ENCODE peak calls at places on chromosomes 2 and 18, in four cellular contexts. G, L, X and D are unnamed samples.
A peak's percentile ranks its signal among the peaks of the same experiment; 100 is the strongest.

GRCh38 chr2:236634203-236634602 is 64.6 kb downstream of the ACKR3 start:
- DNase-seq in L (no peak), G (no peak), X (no peak), D (no peak)

GRCh38 chr2:20190862-20191713 is 33.8 kb downstream of the SDC1 start:
- DNase-seq in G (peak; percentile 63), X (no peak), L (no peak), D (no peak)

GRCh38 chr2:63984606-63985359 is 34.4 kb downstream of the VPS54 start:
- DNase-seq in X (no peak), G (no peak), L (no peak), D (no peak)

GRCh38 chr2:112148477-112148876 is 10.3 kb downstream of the FBLN7 start:
- DNase-seq in L (no peak), X (peak; percentile 78), G (no peak), D (no peak)

GRCh38 chr2:183164111-183165015 is 40.1 kb downstream of the NUP35 start:
- DNase-seq in X (no peak), G (peak; percentile 49), L (no peak), D (no peak)

GRCh38 chr18:57961411-57961810 is 82.6 kb upstream of the NEDD4L start:
- DNase-seq in G (no peak), X (no peak), L (no peak), D (no peak)

GRCh38 chr2:108388045-108388444 is 10.3 kb downstream of the SULT1C4 start:
- DNase-seq in G (peak; percentile 43), X (no peak), L (no peak), D (no peak)

GRCh38 chr2:163752252-163752651 is 16.4 kb upstream of the FIGN start:
- DNase-seq in X (no peak), L (no peak), G (no peak), D (no peak)

GRCh38 chr18:74951165-74951760 is 257.7 kb downstream of the PTGR3 start:
- DNase-seq in L (peak; percentile 35), X (no peak), G (peak; percentile 90), D (no peak)

GRCh38 chr2:10163498-10164486 is 41.3 kb downstream of the RRM2 start:
- DNase-seq in L (no peak), X (no peak), G (peak; percentile 34), D (no peak)

GRCh38 chr2:12717988-12718661 is 1.4 kb downstream of the TRIB2 start:
- DNase-seq in G (peak; percentile 54), L (no peak), X (no peak), D (no peak)

GRCh38 chr2:207256476-207257207 is 90.9 kb upstream of the KLF7 start:
- DNase-seq in X (no peak), L (no peak), G (peak; percentile 60), D (no peak)

GRCh38 chr18:44742741-44743311 is 62.1 kb downstream of the SETBP1 start:
- DNase-seq in G (peak; percentile 15), L (peak; percentile 73), X (no peak), D (no peak)

GRCh38 chr2:202529389-202529788 is 105.4 kb upstream of the FAM117B start:
- DNase-seq in L (no peak), X (no peak), G (peak; percentile 53), D (no peak)

GRCh38 chr2:133790706-133791105 is 222.4 kb upstream of the NCKAP5 start:
- DNase-seq in X (no peak), L (no peak), G (peak; percentile 63), D (no peak)